ENCODE peak calls at places on chromosomes 7 and 10, in seven cellular contexts. M is Peyer's patch; E is OCI-LY7; Q is CD4-positive, CD25-positive, alpha-beta regulatory T cell; J is neuronal stem cell; R is heart right ventricle; H is upper lobe of right lung. W is an unnamed sample. For H3K9me3, H3K4me1 and H3K36me3, the result is how much of the 10 kb centered on the place peaks cover.

GRCh38 chr7:30331338-30331737 is 46.9 kb downstream of the ZNRF2 start:
- DNase-seq in Q (no peak), M (no peak), E (no peak), H (no peak), J (no peak), R (no peak), W (no peak)

GRCh38 chr10:59006511-59007306 is 169.7 kb upstream of the PHYHIPL start:
- DNase-seq in M (no peak), Q (no peak), J (no peak), H (no peak), E (no peak), R (peak), W (no peak)

GRCh38 chr7:74032191-74032490 is 4.2 kb downstream of the ELN start:
- DNase-seq in E (no peak), H (no peak), M (no peak), J (no peak), Q (no peak), R (no peak), W (no peak)

GRCh38 chr7:91683823-91684222 is 196.7 kb downstream of the MTERF1 start:
- DNase-seq in H (no peak), Q (no peak), J (no peak), R (peak), E (no peak), M (no peak), W (no peak)

GRCh38 chr7:95737828-95738505 is 34.4 kb upstream of the DYNC1I1 start:
- DNase-seq in H (no peak), R (no peak), M (no peak), Q (no peak), J (no peak), E (no peak), W (no peak)

GRCh38 chr7:4144801-4145470 is 537.2 kb upstream of the FOXK1 start:
- DNase-seq in Q (no peak), M (no peak), R (peak), J (peak), H (no peak), E (no peak), W (no peak)

GRCh38 chr7:112105584-112106540 is 100.3 kb downstream of the DOCK4 start:
- DNase-seq in J (no peak), R (no peak), H (no peak), E (no peak), Q (no peak), M (no peak), W (no peak)

GRCh38 chr10:120251821-120252220 is 205.2 kb upstream of the PLPP4 start:
- DNase-seq in R (no peak), E (no peak), M (no peak), H (no peak), Q (no peak), J (no peak), W (no peak)

GRCh38 chr10:97713828-97714400 is 384 bp downstream of the MARVELD1 start:
- DNase-seq in Q (peak), M (peak), J (peak), H (no peak), E (peak), R (peak), W (peak)

GRCh38 chr7:20374391-20374790 is 43.7 kb downstream of the ITGB8 start:
- DNase-seq in R (no peak), H (no peak), Q (no peak), E (no peak), M (no peak), J (no peak), W (no peak)

GRCh38 chr7:25988640-25989039 is 163.4 kb upstream of the NFE2L3 start:
- DNase-seq in Q (no peak), R (no peak), E (no peak), M (no peak), J (no peak), H (no peak), W (no peak)

GRCh38 chr10:62077330-62078015 is 176.0 kb downstream of the ARID5B start:
- DNase-seq in H (no peak), M (no peak), Q (no peak), R (no peak), E (no peak), J (no peak), W (no peak)

GRCh38 chr7:73850781-73851207 is 8.5 kb upstream of the METTL27 start:
- DNase-seq in E (no peak), Q (peak), R (no peak), H (no peak), M (peak), J (no peak), W (no peak)

GRCh38 chr10:64116731-64117130 is 595.5 kb downstream of the REEP3 start:
- DNase-seq in R (no peak), H (no peak), M (no peak), E (no peak), Q (no peak), J (no peak), W (no peak)

GRCh38 chr10:115141254-115141653 is 48.1 kb downstream of the ATRNL1 start:
- DNase-seq in J (no peak), E (no peak), H (no peak), R (no peak), M (no peak), Q (no peak), W (no peak)

GRCh38 chr7:77684030-77684429 is 12.2 kb upstream of the RSBN1L start:
- DNase-seq in H (no peak), J (no peak), E (no peak), M (no peak), Q (no peak), R (peak), W (no peak)

GRCh38 chr10:97333601-97334369 is 744 bp downstream of the FRAT2 start:
- DNase-seq in Q (peak), H (peak), J (no peak), E (peak), M (peak), R (peak), W (peak)

GRCh38 chr7:41993173-41993867 is 243.7 kb downstream of the GLI3 start:
- DNase-seq in R (no peak), M (no peak), Q (no peak), H (no peak), J (no peak), E (no peak), W (no peak)

GRCh38 chr10:31508882-31509281 is 189.9 kb downstream of the ZEB1 start:
- DNase-seq in H (no peak), J (no peak), E (no peak), M (no peak), R (no peak), Q (no peak), W (no peak)

GRCh38 chr7:2445898-2446555 is 30.2 kb downstream of the GRIFIN start:
- DNase-seq in Q (no peak), R (no peak), J (no peak), M (no peak), H (no peak), E (no peak), W (no peak)

GRCh38 chr7:17770710-17771375 is 169.5 kb downstream of the SNX13 start:
- DNase-seq in R (no peak), Q (no peak), J (no peak), H (no peak), E (no peak), M (no peak), W (no peak)

GRCh38 chr10:88733215-88733614 is 26.6 kb upstream of the LIPN start:
- DNase-seq in M (no peak), Q (no peak), J (no peak), E (peak), R (no peak), H (no peak), W (no peak)

GRCh38 chr7:57203161-57203791 is 71.0 kb upstream of the ZNF479 start:
- DNase-seq in H (peak), M (peak), Q (no peak), J (no peak), E (no peak), R (no peak), W (no peak)

DNA sequence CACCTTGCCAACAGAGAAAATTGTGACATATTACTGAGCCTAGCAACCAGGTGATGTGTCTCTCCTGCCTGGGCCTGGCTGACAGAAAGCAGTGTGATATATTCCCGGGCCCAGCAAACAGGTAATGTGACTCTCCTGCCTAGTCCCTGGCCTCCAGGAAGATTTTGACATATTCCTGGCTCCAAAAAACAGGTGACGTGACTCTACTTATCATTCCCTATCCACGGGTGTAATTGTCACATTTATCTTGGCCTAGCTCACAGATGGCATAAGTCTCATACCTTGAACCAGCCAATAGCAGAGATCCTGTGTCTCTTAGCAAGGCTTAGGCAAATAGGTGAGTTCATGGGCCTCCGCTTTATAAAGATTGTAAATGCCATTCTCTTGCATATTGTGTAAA is 49.6 kb upstream of the ZNF680 start:
- DNase-seq in Q (no peak), M (no peak), H (no peak), J (no peak), E (no peak), R (no peak), W (no peak)
- H3K9me3 ChIP-seq in Q (under half), M (under half), H (under half), J (under half), E (under half), R (under half), W (under half)

GRCh38 chr10:2979267-2979660 is 88.1 kb upstream of the PFKP start:
- DNase-seq in J (no peak), E (no peak), M (no peak), R (no peak), H (no peak), Q (no peak), W (no peak)

GRCh38 chr10:2980791-2981360 is 86.5 kb upstream of the PFKP start:
- DNase-seq in J (no peak), H (no peak), R (no peak), M (no peak), E (no peak), Q (no peak), W (no peak)

GRCh38 chr10:2980116-2980515 is 87.2 kb upstream of the PFKP start:
- DNase-seq in E (no peak), H (no peak), Q (no peak), M (no peak), R (no peak), J (no peak), W (no peak)

GRCh38 chr10:2982146-2982545 is 85.2 kb upstream of the PFKP start:
- DNase-seq in H (no peak), Q (no peak), J (no peak), E (no peak), R (no peak), M (no peak), W (no peak)

DNA sequence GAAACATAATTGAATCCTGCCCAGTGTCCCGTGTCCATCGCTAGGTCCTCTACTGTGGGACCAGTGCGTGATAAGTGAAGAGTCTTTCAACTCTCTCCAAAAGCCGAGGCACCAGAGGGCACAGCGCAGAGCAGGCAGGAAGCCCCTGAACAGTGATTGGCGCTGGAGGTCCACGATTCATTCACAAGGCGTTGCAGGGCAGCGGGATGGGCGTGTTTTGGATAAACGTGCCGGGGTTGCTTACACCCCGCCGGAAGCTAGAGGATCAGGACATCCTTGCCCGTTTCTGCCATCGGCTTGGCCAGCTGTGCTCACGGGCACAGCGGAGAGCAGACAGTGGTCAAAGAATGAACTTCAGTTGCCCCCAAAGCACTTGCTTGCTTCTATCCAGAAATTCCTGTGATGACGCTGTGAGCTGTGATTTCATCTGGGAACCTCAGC is 86.0 kb upstream of the PFKP start:
- DNase-seq in R (no peak), J (no peak), H (no peak), Q (no peak), M (no peak), E (no peak), W (no peak)
- H3K4me1 ChIP-seq in R (under half), J (under half), H (under half), Q (under half), M (under half), E (under half), W (under half)

GRCh38 chr10:125850766-125851731 is 27.7 kb downstream of the BCCIP start:
- DNase-seq in R (no peak), Q (no peak), M (no peak), H (no peak), J (no peak), E (no peak), W (no peak)
- H3K36me3 ChIP-seq in R (half or more), Q (under half), M (under half), H (half or more), J (under half), E (under half), W (under half)

GRCh38 chr7:149087366-149087765 is 3.2 kb downstream of the ZNF786 start:
- DNase-seq in E (no peak), R (no peak), Q (no peak), M (no peak), H (no peak), J (no peak), W (no peak)
- H3K9me3 ChIP-seq in E (under half), R (under half), Q (under half), M (under half), H (under half), J (under half), W (under half)

DNA sequence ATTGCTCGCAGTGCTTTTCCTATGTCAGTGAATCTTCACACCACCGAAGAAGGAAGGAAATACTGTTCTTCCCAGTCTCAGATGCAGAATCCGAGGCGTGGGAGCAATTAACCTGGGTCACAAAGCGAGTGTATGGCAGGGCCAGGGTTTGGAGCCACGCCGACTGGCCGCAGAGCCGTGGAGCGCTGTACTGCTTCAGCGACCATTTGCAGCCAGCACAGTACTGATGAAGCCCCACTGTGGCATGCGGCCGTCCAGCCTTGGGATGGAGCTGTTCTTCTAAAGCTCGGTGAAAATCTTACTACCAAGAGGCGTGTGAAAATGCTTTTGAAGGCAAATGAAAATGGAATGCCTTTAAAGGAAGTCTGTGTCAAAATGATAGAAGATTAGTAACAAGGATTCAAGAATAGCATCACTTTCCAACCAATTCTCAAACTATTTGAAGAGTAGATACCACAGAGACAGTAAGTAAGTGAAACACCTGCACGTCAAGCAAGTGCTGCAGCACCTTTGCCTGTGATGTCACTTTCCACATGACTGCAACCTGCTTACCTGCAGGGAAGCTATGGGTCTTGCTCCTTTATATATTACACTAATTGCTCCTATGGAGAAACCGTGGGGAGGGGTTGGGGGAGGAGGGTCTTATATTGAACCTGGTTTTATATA is 4.9 kb downstream of the PPP2R2D start:
- DNase-seq in R (no peak), M (no peak), E (no peak), Q (no peak), H (no peak), J (no peak), W (no peak)
- H3K4me1 ChIP-seq in R (half or more), M (under half), E (under half), Q (half or more), H (under half), J (under half), W (under half)

GRCh38 chr10:126876456-126876855 is 28.8 kb upstream of the DOCK1 start:
- DNase-seq in H (no peak), J (no peak), M (no peak), E (no peak), R (no peak), Q (no peak), W (no peak)
- H3K36me3 ChIP-seq in H (under half), J (under half), M (under half), E (under half), R (under half), Q (under half), W (under half)

DNA sequence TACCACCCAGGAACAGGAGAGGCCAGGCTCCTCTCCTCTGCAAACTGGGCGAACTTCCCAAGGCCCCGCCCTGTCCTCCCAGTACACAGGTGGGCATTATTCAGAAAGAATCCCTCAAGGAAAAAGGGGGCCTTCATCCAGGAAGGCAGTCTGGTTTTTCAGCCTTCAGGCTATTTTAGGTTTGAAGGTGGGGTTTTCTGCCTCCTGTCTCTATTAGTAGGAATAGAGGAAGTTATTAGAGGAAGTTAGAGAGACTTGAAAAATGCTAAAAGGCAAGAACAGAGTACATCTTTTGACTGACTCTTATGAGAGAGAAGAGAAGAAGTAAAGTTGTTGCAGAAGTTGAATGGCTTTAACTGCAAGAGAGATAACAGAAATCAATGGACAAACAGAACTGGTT is 250.9 kb upstream of the SORCS1 start:
- DNase-seq in Q (no peak), R (no peak), E (no peak), H (no peak), M (no peak), J (no peak), W (no peak)
- H3K9me3 ChIP-seq in Q (under half), R (under half), E (under half), H (under half), M (under half), J (under half), W (under half)

DNA sequence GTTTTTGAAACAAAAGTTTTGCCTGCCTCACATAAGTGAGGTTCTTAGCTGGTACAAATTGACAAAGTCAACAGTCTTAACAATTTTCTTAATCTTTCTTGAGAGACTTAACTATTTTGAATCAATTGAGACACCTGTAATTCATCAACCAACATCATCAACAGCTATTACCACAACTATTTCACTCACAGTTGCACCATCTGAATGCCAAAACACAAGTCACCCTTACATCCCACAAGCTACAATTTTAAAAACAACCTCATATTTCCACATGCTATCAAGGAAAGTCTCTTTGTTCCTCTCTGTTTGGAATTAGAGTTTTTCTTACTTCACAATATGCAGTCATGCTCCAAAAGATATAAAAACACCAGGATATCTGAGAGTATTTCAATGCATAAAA is 4.9 kb downstream of the SMURF1 start:
- DNase-seq in Q (no peak), E (no peak), H (no peak), M (no peak), J (no peak), R (no peak), W (no peak)
- H3K4me1 ChIP-seq in Q (under half), E (under half), H (half or more), M (under half), J (under half), R (half or more), W (under half)

GRCh38 chr10:129513312-129513711 is 46.3 kb downstream of the MGMT start:
- DNase-seq in Q (no peak), E (no peak), H (no peak), M (no peak), R (no peak), J (no peak), W (no peak)

GRCh38 chr10:129517680-129518057 is 50.6 kb downstream of the MGMT start:
- DNase-seq in M (no peak), R (no peak), H (no peak), Q (no peak), J (no peak), E (no peak), W (no peak)

GRCh38 chr10:129516846-129517679 is 50.0 kb downstream of the MGMT start:
- DNase-seq in Q (no peak), H (no peak), J (no peak), R (no peak), E (no peak), M (no peak), W (no peak)

GRCh38 chr10:129511758-129512157 is 44.7 kb downstream of the MGMT start:
- DNase-seq in E (no peak), H (no peak), Q (no peak), J (no peak), R (no peak), M (no peak), W (no peak)

GRCh38 chr10:129514568-129515451 is 47.8 kb downstream of the MGMT start:
- DNase-seq in H (no peak), J (no peak), R (no peak), M (no peak), Q (no peak), E (no peak), W (no peak)
- H3K36me3 ChIP-seq in H (under half), J (under half), R (under half), M (under half), Q (under half), E (under half), W (under half)

W was measured in effector memory CD4-positive, alpha-beta T cell.